ENCODE peak calls at places on chromosomes 11 and 22, in five cellular contexts. One of them, this sample, is unnamed.

GRCh38 chr11:124597661-124598060 is 13.6 kb upstream of the PANX3 start:
- DNase-seq in breast epithelium: no peak
- DNase-seq in uterus: no peak
- DNase-seq in HFF-Myc: no peak
- DNase-seq in fibroblast of mammary gland: no peak
- DNase-seq in this sample: no peak

GRCh38 chr11:120137611-120138521 is at the start of gene TRIM29:
- DNase-seq in HFF-Myc: no peak
- DNase-seq in breast epithelium: no peak
- DNase-seq in fibroblast of mammary gland: no peak
- DNase-seq in uterus: peak; percentile 12
- DNase-seq in this sample: peak; percentile 22

GRCh38 chr11:100009728-100010127 is 677.4 kb upstream of the ARHGAP42 start:
- DNase-seq in HFF-Myc: no peak
- DNase-seq in fibroblast of mammary gland: no peak
- DNase-seq in uterus: no peak
- DNase-seq in breast epithelium: no peak
- DNase-seq in this sample: no peak

GRCh38 chr22:49439373-49439772 is 388.3 kb downstream of the BRD1 start:
- DNase-seq in HFF-Myc: no peak
- DNase-seq in fibroblast of mammary gland: no peak
- DNase-seq in breast epithelium: no peak
- DNase-seq in uterus: no peak
- DNase-seq in this sample: no peak

GRCh38 chr11:12094872-12095800 is 15.3 kb upstream of the MICAL2 start:
- DNase-seq in breast epithelium: no peak
- DNase-seq in fibroblast of mammary gland: no peak
- DNase-seq in uterus: no peak
- DNase-seq in HFF-Myc: no peak
- DNase-seq in this sample: no peak

GRCh38 chr22:42856865-42857704 is at the start of gene ARFGAP3:
- DNase-seq in uterus: peak; percentile 95
- DNase-seq in HFF-Myc: peak; percentile 52
- DNase-seq in fibroblast of mammary gland: peak; percentile 87
- DNase-seq in breast epithelium: peak; percentile 93
- DNase-seq in this sample: peak; percentile 68

GRCh38 chr11:87428266-87428665 is 390.5 kb downstream of the TMEM135 start:
- DNase-seq in uterus: no peak
- DNase-seq in breast epithelium: no peak
- DNase-seq in fibroblast of mammary gland: peak; percentile 22
- DNase-seq in HFF-Myc: no peak
- DNase-seq in this sample: no peak

GRCh38 chr22:43110444-43110926 is at the start of gene BIK:
- DNase-seq in uterus: peak; percentile 27
- DNase-seq in fibroblast of mammary gland: peak; percentile 14
- DNase-seq in HFF-Myc: no peak
- DNase-seq in breast epithelium: peak; percentile 56
- DNase-seq in this sample: no peak

GRCh38 chr11:69854719-69855118 is 35.5 kb upstream of the FGF3 start:
- DNase-seq in HFF-Myc: no peak
- DNase-seq in breast epithelium: no peak
- DNase-seq in fibroblast of mammary gland: peak; percentile 46
- DNase-seq in uterus: no peak
- DNase-seq in this sample: no peak

GRCh38 chr11:47127213-47127612 is 49.5 kb downstream of the ARFGAP2 start:
- DNase-seq in uterus: no peak
- DNase-seq in fibroblast of mammary gland: no peak
- DNase-seq in breast epithelium: no peak
- DNase-seq in HFF-Myc: no peak
- DNase-seq in this sample: no peak

GRCh38 chr11:78261869-78262637 is 73.3 kb downstream of the USP35 start:
- DNase-seq in breast epithelium: no peak
- DNase-seq in fibroblast of mammary gland: no peak
- DNase-seq in uterus: no peak
- DNase-seq in HFF-Myc: no peak
- DNase-seq in this sample: no peak

GRCh38 chr11:118401880-118402590 is 629 bp downstream of the ATP5MG start:
- DNase-seq in uterus: no peak
- DNase-seq in HFF-Myc: no peak
- DNase-seq in breast epithelium: no peak
- DNase-seq in fibroblast of mammary gland: peak; percentile 82
- DNase-seq in this sample: no peak

GRCh38 chr22:24134090-24134846 is 47.0 kb upstream of the SUSD2 start:
- DNase-seq in uterus: no peak
- DNase-seq in fibroblast of mammary gland: peak; percentile 33
- DNase-seq in breast epithelium: no peak
- DNase-seq in HFF-Myc: no peak
- DNase-seq in this sample: no peak

GRCh38 chr11:47593934-47594855 is at the start of gene C1QTNF4:
- DNase-seq in fibroblast of mammary gland: no peak
- DNase-seq in HFF-Myc: no peak
- DNase-seq in breast epithelium: no peak
- DNase-seq in uterus: no peak
- DNase-seq in this sample: no peak

GRCh38 chr11:134576721-134577171 is 164.7 kb upstream of the B3GAT1 start:
- DNase-seq in HFF-Myc: no peak
- DNase-seq in fibroblast of mammary gland: no peak
- DNase-seq in breast epithelium: peak; percentile 33
- DNase-seq in uterus: no peak
- DNase-seq in this sample: no peak

GRCh38 chr11:3016861-3017260 is 24.7 kb upstream of the NAP1L4 start:
- DNase-seq in breast epithelium: no peak
- DNase-seq in HFF-Myc: no peak
- DNase-seq in uterus: no peak
- DNase-seq in fibroblast of mammary gland: no peak
- DNase-seq in this sample: no peak

GRCh38 chr11:2975594-2975993 is 16.5 kb downstream of the NAP1L4 start:
- DNase-seq in breast epithelium: no peak
- DNase-seq in fibroblast of mammary gland: peak; percentile 60
- DNase-seq in uterus: no peak
- DNase-seq in HFF-Myc: no peak
- DNase-seq in this sample: no peak

GRCh38 chr11:20367313-20367948 is 3.9 kb downstream of the HTATIP2 start:
- DNase-seq in breast epithelium: no peak
- DNase-seq in fibroblast of mammary gland: peak; percentile 95
- DNase-seq in HFF-Myc: peak; percentile 66
- DNase-seq in uterus: peak; percentile 58
- DNase-seq in this sample: no peak

GRCh38 chr11:76885390-76886097 is 24.8 kb downstream of the ACER3 start:
- DNase-seq in uterus: no peak
- DNase-seq in HFF-Myc: no peak
- DNase-seq in breast epithelium: no peak
- DNase-seq in fibroblast of mammary gland: peak; percentile 60
- DNase-seq in this sample: no peak

GRCh38 chr11:134063096-134063495 is 5.8 kb upstream of the JAM3 start:
- DNase-seq in fibroblast of mammary gland: no peak
- DNase-seq in breast epithelium: no peak
- DNase-seq in HFF-Myc: no peak
- DNase-seq in uterus: no peak
- DNase-seq in this sample: no peak

GRCh38 chr11:62805991-62806441 is 776 bp upstream of the NXF1 start:
- DNase-seq in HFF-Myc: no peak
- DNase-seq in uterus: no peak
- DNase-seq in fibroblast of mammary gland: no peak
- DNase-seq in breast epithelium: no peak
- DNase-seq in this sample: no peak

GRCh38 chr22:29710922-29711593 is 8.7 kb upstream of the CABP7 start:
- DNase-seq in HFF-Myc: no peak
- DNase-seq in fibroblast of mammary gland: no peak
- DNase-seq in uterus: no peak
- DNase-seq in breast epithelium: no peak
- DNase-seq in this sample: no peak

GRCh38 chr11:108324587-108324986 is 101.7 kb downstream of the ATM start:
- DNase-seq in fibroblast of mammary gland: peak; percentile 46
- DNase-seq in uterus: no peak
- DNase-seq in breast epithelium: no peak
- DNase-seq in HFF-Myc: no peak
- DNase-seq in this sample: no peak

GRCh38 chr22:29475550-29475949 is 4.5 kb upstream of the NEFH start:
- DNase-seq in uterus: no peak
- DNase-seq in HFF-Myc: no peak
- DNase-seq in fibroblast of mammary gland: no peak
- DNase-seq in breast epithelium: no peak
- DNase-seq in this sample: no peak

GRCh38 chr22:50175921-50176849 is 5.7 kb downstream of the PANX2 start:
- DNase-seq in HFF-Myc: no peak
- DNase-seq in breast epithelium: no peak
- DNase-seq in fibroblast of mammary gland: no peak
- DNase-seq in uterus: no peak
- DNase-seq in this sample: no peak

GRCh38 chr11:44454686-44455085 is 110.8 kb upstream of the CD82 start:
- DNase-seq in uterus: no peak
- DNase-seq in HFF-Myc: no peak
- DNase-seq in breast epithelium: no peak
- DNase-seq in fibroblast of mammary gland: no peak
- DNase-seq in this sample: no peak

GRCh38 chr11:109791337-109791736 is 301.9 kb upstream of the ZC3H12C start:
- DNase-seq in fibroblast of mammary gland: no peak
- DNase-seq in breast epithelium: no peak
- DNase-seq in HFF-Myc: no peak
- DNase-seq in uterus: no peak
- DNase-seq in this sample: no peak

GRCh38 chr11:72321381-72321996 is 77.5 kb upstream of the PHOX2A start:
- DNase-seq in HFF-Myc: no peak
- DNase-seq in breast epithelium: no peak
- DNase-seq in fibroblast of mammary gland: peak; percentile 77
- DNase-seq in uterus: no peak
- DNase-seq in this sample: no peak

GRCh38 chr11:69425895-69426544 is 55.4 kb upstream of the LINC01488 start:
- DNase-seq in uterus: no peak
- DNase-seq in breast epithelium: no peak
- DNase-seq in fibroblast of mammary gland: no peak
- DNase-seq in HFF-Myc: no peak
- DNase-seq in this sample: no peak

DNA sequence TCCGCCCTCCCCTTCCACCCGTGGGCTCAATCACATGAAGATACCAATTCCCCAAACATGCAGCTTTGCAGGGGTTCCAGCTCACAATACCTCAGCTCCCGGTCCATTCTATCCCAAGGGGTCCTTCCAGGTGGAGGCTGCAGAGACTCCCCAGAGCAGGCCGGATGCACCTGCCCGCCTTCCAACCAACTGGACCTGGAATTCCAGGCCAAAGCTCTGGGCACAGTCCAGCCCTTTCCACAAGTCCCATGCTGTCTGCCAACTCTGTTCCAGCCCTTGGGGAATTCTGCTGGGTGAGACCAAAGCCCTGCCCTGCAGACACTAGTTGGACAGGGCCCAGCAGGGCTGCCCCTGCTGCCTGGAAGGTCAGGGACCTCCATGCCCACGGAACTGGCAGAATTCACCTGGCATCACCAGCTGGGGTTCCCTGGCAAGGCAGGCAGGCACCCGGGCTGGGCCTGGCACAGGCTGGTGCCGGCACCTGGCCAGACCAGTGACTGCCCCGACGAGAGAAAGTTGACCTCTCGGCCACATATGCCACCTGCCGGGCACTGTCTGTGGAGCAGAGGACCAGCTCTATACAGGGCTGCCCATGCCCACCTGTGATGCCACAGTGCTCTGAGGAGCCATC is 4.9 kb downstream of the SYT7 start:
- DNase-seq in uterus: no peak
- DNase-seq in breast epithelium: peak; percentile 73
- DNase-seq in HFF-Myc: no peak
- DNase-seq in fibroblast of mammary gland: no peak
- DNase-seq in this sample: no peak
- TF ChIP-seq CTCF in uterus: no peak
- TF ChIP-seq CTCF in breast epithelium: no peak
- TF ChIP-seq CTCF in HFF-Myc: no peak
- TF ChIP-seq CTCF in fibroblast of mammary gland: no peak
- TF ChIP-seq CTCF in this sample: no peak

DNA sequence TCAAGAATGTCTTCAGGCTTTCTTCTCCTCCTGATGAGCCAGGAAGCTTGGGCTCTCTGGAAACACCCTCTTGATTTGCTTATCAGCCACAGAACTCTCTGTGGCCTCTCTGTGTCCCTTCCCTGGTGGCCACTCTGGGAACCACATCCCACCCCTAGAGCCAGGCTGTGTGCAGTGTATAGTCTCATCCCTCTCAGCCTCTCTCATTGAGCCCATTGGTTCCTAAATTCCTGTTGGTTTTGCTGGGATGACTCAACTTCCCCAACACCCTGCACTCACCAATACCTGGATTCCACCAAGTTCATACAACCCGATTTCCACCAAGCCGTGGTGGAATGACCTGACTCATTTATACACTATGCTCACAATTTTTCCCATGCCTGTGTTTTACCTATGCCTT is 5.2 kb downstream of the IRAG1 start:
- DNase-seq in uterus: no peak
- DNase-seq in HFF-Myc: no peak
- DNase-seq in fibroblast of mammary gland: no peak
- DNase-seq in breast epithelium: no peak
- DNase-seq in this sample: no peak
- TF ChIP-seq CTCF in uterus: no peak
- TF ChIP-seq CTCF in HFF-Myc: peak; percentile 36
- TF ChIP-seq CTCF in fibroblast of mammary gland: peak; percentile 33
- TF ChIP-seq CTCF in breast epithelium: no peak
- TF ChIP-seq CTCF in this sample: no peak

GRCh38 chr22:46982635-46983034 is 220.2 kb downstream of the TBC1D22A start:
- DNase-seq in breast epithelium: no peak
- DNase-seq in HFF-Myc: no peak
- DNase-seq in uterus: no peak
- DNase-seq in fibroblast of mammary gland: no peak
- DNase-seq in this sample: no peak

GRCh38 chr22:46986788-46987187 is 224.3 kb downstream of the TBC1D22A start:
- DNase-seq in fibroblast of mammary gland: no peak
- DNase-seq in breast epithelium: no peak
- DNase-seq in uterus: no peak
- DNase-seq in HFF-Myc: no peak
- DNase-seq in this sample: no peak

GRCh38 chr22:46984751-46985506 is 222.5 kb downstream of the TBC1D22A start:
- DNase-seq in HFF-Myc: no peak
- DNase-seq in uterus: no peak
- DNase-seq in breast epithelium: no peak
- DNase-seq in fibroblast of mammary gland: peak; percentile 64
- DNase-seq in this sample: no peak

GRCh38 chr22:46983046-46983445 is 220.6 kb downstream of the TBC1D22A start:
- DNase-seq in uterus: no peak
- DNase-seq in breast epithelium: no peak
- DNase-seq in fibroblast of mammary gland: no peak
- DNase-seq in HFF-Myc: no peak
- DNase-seq in this sample: no peak

DNA sequence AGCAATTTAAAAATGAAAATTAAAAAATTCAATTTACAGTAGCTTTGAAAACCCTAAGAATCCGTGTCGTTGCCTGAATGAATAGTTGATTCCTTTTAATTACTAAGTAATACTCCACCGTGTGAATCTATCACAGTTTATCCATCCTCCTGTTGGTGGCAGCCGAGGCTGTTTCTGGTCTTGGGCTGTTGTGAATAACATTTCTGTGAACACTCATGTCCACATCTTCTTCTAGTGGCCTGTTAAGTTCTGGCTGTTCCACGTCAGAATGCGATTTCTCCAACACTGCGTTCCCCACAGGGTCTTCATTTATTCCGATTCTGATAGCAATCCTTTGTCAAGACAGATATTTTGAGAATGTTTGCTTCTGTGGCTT is 223.0 kb downstream of the TBC1D22A start:
- DNase-seq in HFF-Myc: no peak
- DNase-seq in fibroblast of mammary gland: peak; percentile 17
- DNase-seq in uterus: no peak
- DNase-seq in breast epithelium: no peak
- DNase-seq in this sample: no peak
- TF ChIP-seq CTCF in HFF-Myc: no peak
- TF ChIP-seq CTCF in fibroblast of mammary gland: peak; percentile 16
- TF ChIP-seq CTCF in uterus: no peak
- TF ChIP-seq CTCF in breast epithelium: no peak
- TF ChIP-seq CTCF in this sample: no peak

GRCh38 chr11:63937713-63938480 is 905 bp upstream of the NAA40 start:
- DNase-seq in breast epithelium: no peak
- DNase-seq in HFF-Myc: no peak
- DNase-seq in uterus: no peak
- DNase-seq in fibroblast of mammary gland: no peak
- DNase-seq in this sample: no peak
- TF ChIP-seq CTCF in breast epithelium: no peak
- TF ChIP-seq CTCF in HFF-Myc: no peak
- TF ChIP-seq CTCF in uterus: no peak
- TF ChIP-seq CTCF in fibroblast of mammary gland: no peak
- TF ChIP-seq CTCF in this sample: no peak